ENCODE peak calls at places on chromosomes 16 and 17, in four cellular contexts. One of them, this sample, is unnamed.

GRCh38 chr17:48915459-48916282 is 7.5 kb downstream of the UBE2Z start:
- DNase-seq in A673: peak
- DNase-seq in PC-3: peak
- DNase-seq in ascending aorta: no peak
- DNase-seq in this sample: no peak

GRCh38 chr16:27238016-27238587 is 30.5 kb downstream of the NSMCE1 start:
- DNase-seq in A673: no peak
- DNase-seq in PC-3: no peak
- DNase-seq in ascending aorta: peak
- DNase-seq in this sample: peak

GRCh38 chr16:25126820-25127232 is 15.3 kb downstream of the LCMT1 start:
- DNase-seq in A673: peak
- DNase-seq in PC-3: peak
- DNase-seq in ascending aorta: no peak
- DNase-seq in this sample: no peak

GRCh38 chr17:74840989-74841666 is 18.6 kb downstream of the GRIN2C start:
- DNase-seq in A673: no peak
- DNase-seq in PC-3: no peak
- DNase-seq in ascending aorta: peak
- DNase-seq in this sample: peak

GRCh38 chr17:76625496-76625895 is 18.1 kb downstream of the ST6GALNAC1 start:
- DNase-seq in A673: no peak
- DNase-seq in PC-3: no peak
- DNase-seq in ascending aorta: peak
- DNase-seq in this sample: no peak

GRCh38 chr16:73714976-73715375 is 581.6 kb upstream of the PSMD7 start:
- DNase-seq in A673: no peak
- DNase-seq in PC-3: no peak
- DNase-seq in ascending aorta: no peak
- DNase-seq in this sample: no peak

GRCh38 chr16:85514295-85514600 is 98.9 kb upstream of the GSE1 start:
- DNase-seq in A673: no peak
- DNase-seq in PC-3: peak
- DNase-seq in ascending aorta: no peak
- DNase-seq in this sample: no peak

GRCh38 chr17:76179496-76180467 is 38.7 kb upstream of the FOXJ1 start:
- DNase-seq in A673: no peak
- DNase-seq in PC-3: peak
- DNase-seq in ascending aorta: no peak
- DNase-seq in this sample: no peak

GRCh38 chr16:8936421-8936820 is 27.3 kb downstream of the USP7 start:
- DNase-seq in A673: peak
- DNase-seq in PC-3: peak
- DNase-seq in ascending aorta: no peak
- DNase-seq in this sample: no peak
- TF ChIP-seq CTCF in A673: peak
- TF ChIP-seq CTCF in PC-3: peak
- TF ChIP-seq CTCF in ascending aorta: peak
- TF ChIP-seq CTCF in this sample: no peak

GRCh38 chr17:59366040-59366757 is 34.7 kb downstream of the YPEL2 start:
- DNase-seq in A673: no peak
- DNase-seq in PC-3: peak
- DNase-seq in ascending aorta: no peak
- DNase-seq in this sample: no peak
- TF ChIP-seq CTCF in A673: no peak
- TF ChIP-seq CTCF in PC-3: no peak
- TF ChIP-seq CTCF in ascending aorta: no peak
- TF ChIP-seq CTCF in this sample: no peak

GRCh38 chr16:81752876-81753227 is 26.2 kb upstream of the PLCG2 start:
- DNase-seq in A673: no peak
- DNase-seq in PC-3: no peak
- DNase-seq in ascending aorta: no peak
- DNase-seq in this sample: no peak

GRCh38 chr16:81754810-81755209 is 24.3 kb upstream of the PLCG2 start:
- DNase-seq in A673: no peak
- DNase-seq in PC-3: no peak
- DNase-seq in ascending aorta: no peak
- DNase-seq in this sample: no peak

GRCh38 chr16:81752225-81752875 is 26.7 kb upstream of the PLCG2 start:
- DNase-seq in A673: no peak
- DNase-seq in PC-3: no peak
- DNase-seq in ascending aorta: peak
- DNase-seq in this sample: no peak

GRCh38 chr16:81758376-81758775 is 20.7 kb upstream of the PLCG2 start:
- DNase-seq in A673: no peak
- DNase-seq in PC-3: peak
- DNase-seq in ascending aorta: no peak
- DNase-seq in this sample: no peak

GRCh38 chr16:81755915-81756644 is 23.0 kb upstream of the PLCG2 start:
- DNase-seq in A673: peak
- DNase-seq in PC-3: no peak
- DNase-seq in ascending aorta: no peak
- DNase-seq in this sample: no peak
- TF ChIP-seq CTCF in A673: no peak
- TF ChIP-seq CTCF in PC-3: no peak
- TF ChIP-seq CTCF in ascending aorta: no peak
- TF ChIP-seq CTCF in this sample: no peak

DNA sequence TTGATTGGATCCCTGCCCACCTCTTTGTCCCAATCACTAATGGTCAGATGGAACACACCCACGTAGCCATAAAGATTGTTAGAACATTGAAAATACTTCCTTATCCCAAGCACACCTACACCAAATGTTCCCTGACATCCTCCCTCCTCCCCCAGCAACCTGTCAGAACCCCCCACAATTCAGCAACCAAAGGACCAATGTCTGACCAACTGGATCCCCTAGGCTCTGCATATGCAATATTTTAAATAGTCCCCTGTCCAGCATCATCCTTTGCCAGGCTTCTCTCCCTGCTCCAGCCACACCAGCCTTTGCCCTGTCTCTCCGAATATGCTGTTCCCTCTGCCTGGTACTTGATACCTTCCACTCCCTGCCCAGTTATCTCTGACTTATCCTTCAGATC is 54.9 kb upstream of the CES5A start:
- DNase-seq in A673: no peak
- DNase-seq in PC-3: no peak
- DNase-seq in ascending aorta: no peak
- DNase-seq in this sample: no peak
- TF ChIP-seq CTCF in A673: no peak
- TF ChIP-seq CTCF in PC-3: no peak
- TF ChIP-seq CTCF in ascending aorta: no peak
- TF ChIP-seq CTCF in this sample: no peak

DNA sequence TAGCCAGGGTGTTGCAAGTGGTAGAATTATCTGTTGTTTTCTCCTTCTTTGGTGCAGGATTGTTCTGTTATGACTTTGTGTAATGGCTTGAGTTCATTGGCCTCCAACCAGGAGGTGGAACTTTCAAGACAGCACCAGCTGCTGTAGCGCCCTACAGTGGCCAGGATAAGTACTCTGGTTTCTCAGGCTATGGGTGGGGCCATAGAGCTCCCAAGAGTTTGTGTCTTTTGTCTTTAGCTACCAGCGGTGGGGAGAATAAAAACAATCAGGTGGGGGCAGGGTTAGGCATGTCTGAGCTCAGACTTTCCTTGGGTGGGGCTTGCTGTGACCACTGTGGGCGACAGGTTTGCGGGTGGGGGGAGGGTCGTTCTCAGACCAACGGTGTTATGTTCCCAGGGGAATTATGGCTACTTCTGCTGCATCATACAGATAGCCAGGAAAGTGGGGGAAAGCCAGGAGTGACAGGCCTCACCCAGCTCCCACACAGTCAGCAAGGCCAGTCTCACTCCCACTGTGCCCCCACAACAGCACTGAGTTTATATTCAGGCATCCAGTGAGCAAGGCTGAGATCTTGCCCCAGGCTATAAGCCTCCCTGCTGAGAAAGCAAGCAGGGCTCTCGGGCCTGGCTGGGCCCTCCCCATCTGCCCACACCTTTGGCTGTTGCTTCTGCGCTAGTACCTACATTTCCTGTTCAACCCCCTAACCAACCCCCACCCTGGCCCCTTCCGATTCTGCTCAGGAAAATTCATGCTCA is 15.4 kb downstream of the ABCA10 start:
- DNase-seq in A673: no peak
- DNase-seq in PC-3: no peak
- DNase-seq in ascending aorta: no peak
- DNase-seq in this sample: no peak
- TF ChIP-seq CTCF in A673: peak
- TF ChIP-seq CTCF in PC-3: peak
- TF ChIP-seq CTCF in ascending aorta: no peak
- TF ChIP-seq CTCF in this sample: no peak

GRCh38 chr17:81302861-81303326 is 7.8 kb upstream of the SLC38A10 start:
- DNase-seq in A673: no peak
- DNase-seq in PC-3: no peak
- DNase-seq in ascending aorta: no peak
- DNase-seq in this sample: no peak
- TF ChIP-seq CTCF in A673: no peak
- TF ChIP-seq CTCF in PC-3: no peak
- TF ChIP-seq CTCF in ascending aorta: no peak
- TF ChIP-seq CTCF in this sample: no peak

GRCh38 chr17:17121162-17121561 is 78.9 kb downstream of the MPRIP start:
- DNase-seq in A673: no peak
- DNase-seq in PC-3: no peak
- DNase-seq in ascending aorta: no peak
- DNase-seq in this sample: no peak
- TF ChIP-seq CTCF in A673: no peak
- TF ChIP-seq CTCF in PC-3: peak
- TF ChIP-seq CTCF in ascending aorta: no peak
- TF ChIP-seq CTCF in this sample: no peak

DNA sequence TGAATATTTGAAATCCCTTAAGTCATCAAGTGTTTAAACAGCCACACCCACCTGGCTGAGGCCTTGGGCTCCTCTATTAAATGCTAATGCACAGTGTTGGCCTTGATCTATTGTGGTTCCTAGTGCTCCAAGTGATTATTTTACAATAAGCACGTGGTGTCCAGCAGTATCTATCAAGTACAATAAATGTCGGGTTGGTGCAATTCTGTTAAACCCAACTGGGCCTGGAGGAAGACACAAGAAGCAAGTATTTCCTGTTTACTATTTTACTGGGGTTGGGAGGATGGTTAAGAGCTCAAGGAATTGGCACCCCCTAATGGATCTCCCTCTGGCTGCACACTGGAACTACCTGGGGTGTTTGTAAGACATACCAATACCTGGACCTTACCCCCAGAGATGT is 72.1 kb upstream of the HNF1B start:
- DNase-seq in A673: no peak
- DNase-seq in PC-3: no peak
- DNase-seq in ascending aorta: no peak
- DNase-seq in this sample: no peak
- TF ChIP-seq CTCF in A673: no peak
- TF ChIP-seq CTCF in PC-3: no peak
- TF ChIP-seq CTCF in ascending aorta: no peak
- TF ChIP-seq CTCF in this sample: no peak

DNA sequence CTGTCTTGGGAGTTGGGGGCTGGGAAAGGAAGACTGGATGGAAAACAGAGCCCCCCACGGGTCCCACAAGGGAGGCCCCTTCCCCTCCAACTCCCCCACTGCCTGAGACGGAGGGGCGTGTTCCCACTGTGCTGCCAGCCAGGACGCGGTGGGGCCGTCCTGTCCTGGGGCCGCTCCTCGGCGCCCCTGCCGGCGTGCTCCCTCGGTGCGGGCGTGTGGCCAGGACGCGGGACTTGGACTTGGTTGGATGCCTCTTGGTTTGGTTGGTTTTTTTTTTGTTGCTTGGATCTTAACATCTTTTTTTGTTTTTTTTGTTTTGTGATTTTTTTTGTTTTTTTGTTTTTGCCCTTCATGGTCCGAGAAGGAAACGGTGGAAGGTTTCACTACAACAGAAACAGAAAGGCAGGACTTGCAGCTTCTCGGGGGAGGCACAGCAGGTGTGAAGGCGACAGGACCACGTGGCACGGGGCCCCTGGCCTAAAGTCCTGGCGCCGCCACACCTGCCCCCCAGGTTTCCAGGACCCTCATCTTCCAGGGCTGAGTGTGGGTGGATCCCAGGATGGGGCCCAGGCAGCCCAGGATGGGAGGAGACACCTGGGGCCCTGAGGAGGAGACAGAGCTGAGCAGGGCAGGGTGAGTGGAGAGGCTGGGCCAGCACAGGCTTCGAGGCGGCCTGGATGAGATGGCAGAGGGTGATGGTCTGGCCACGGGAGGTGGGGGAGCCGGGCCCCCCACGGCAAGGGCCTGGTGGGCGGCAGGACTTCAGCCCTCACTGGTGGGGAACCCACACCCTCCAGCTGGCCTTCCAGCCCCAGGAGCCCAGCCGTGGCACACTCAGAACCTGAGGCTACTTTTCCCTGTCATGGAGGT is 16.1 kb downstream of the ENGASE start:
- DNase-seq in A673: peak
- DNase-seq in PC-3: no peak
- DNase-seq in ascending aorta: no peak
- DNase-seq in this sample: no peak
- TF ChIP-seq CTCF in A673: peak
- TF ChIP-seq CTCF in PC-3: peak
- TF ChIP-seq CTCF in ascending aorta: no peak
- TF ChIP-seq CTCF in this sample: no peak

GRCh38 chr17:47324224-47325020 is 667 bp downstream of the EFCAB13 start:
- DNase-seq in A673: no peak
- DNase-seq in PC-3: peak
- DNase-seq in ascending aorta: peak
- DNase-seq in this sample: peak

GRCh38 chr17:47325176-47325575 is 1.4 kb downstream of the EFCAB13 start:
- DNase-seq in A673: no peak
- DNase-seq in PC-3: no peak
- DNase-seq in ascending aorta: no peak
- DNase-seq in this sample: no peak

GRCh38 chr17:47318197-47318918 is 5.4 kb upstream of the EFCAB13 start:
- DNase-seq in A673: no peak
- DNase-seq in PC-3: no peak
- DNase-seq in ascending aorta: no peak
- DNase-seq in this sample: no peak

GRCh38 chr17:47320879-47321502 is 2.8 kb upstream of the EFCAB13 start:
- DNase-seq in A673: no peak
- DNase-seq in PC-3: no peak
- DNase-seq in ascending aorta: no peak
- DNase-seq in this sample: no peak

GRCh38 chr17:47323382-47324223 is at the start of gene EFCAB13:
- DNase-seq in A673: peak
- DNase-seq in PC-3: peak
- DNase-seq in ascending aorta: peak
- DNase-seq in this sample: peak
- TF ChIP-seq CTCF in A673: no peak
- TF ChIP-seq CTCF in PC-3: peak
- TF ChIP-seq CTCF in ascending aorta: peak
- TF ChIP-seq CTCF in this sample: no peak